ENCODE peak calls at places on chromosomes 1 and 21, in nine cellular contexts. S is fibroblast of pulmonary artery, X is heart left ventricle, C is tibial nerve, F is BE2C, U is astrocyte of the cerebellum, P is lower leg skin, K is OCI-LY7, M is fibroblast of mammary gland. Q is an unnamed sample.

GRCh38 chr1:246703581-246703980 is 20.6 kb upstream of the SCCPDH start:
- DNase-seq in S (no peak), X (no peak), C (no peak), F (no peak), U (no peak), P (no peak), K (no peak), M (no peak), Q (no peak)

GRCh38 chr1:91021686-91022517 is at the start of gene ZNF644:
- DNase-seq in S (peak), X (peak), C (peak), F (peak), U (peak), P (peak), K (peak), M (peak), Q (peak)

GRCh38 chr1:241847796-241848668 is at the start of gene EXO1:
- DNase-seq in S (peak), X (peak), C (peak), F (peak), U (peak), P (peak), K (peak), M (peak), Q (peak)

GRCh38 chr1:89881415-89882058 is 60.7 kb downstream of the LRRC8D start:
- DNase-seq in S (no peak), X (no peak), C (no peak), F (peak), U (no peak), P (no peak), K (no peak), M (no peak), Q (no peak)

GRCh38 chr1:178513278-178513983 is 522 bp downstream of the TEX35 start:
- DNase-seq in S (peak), X (no peak), C (no peak), F (no peak), U (no peak), P (no peak), K (no peak), M (peak), Q (no peak)

GRCh38 chr1:206503591-206504362 is 3.6 kb upstream of the RASSF5 start:
- DNase-seq in S (peak), X (peak), C (no peak), F (no peak), U (peak), P (peak), K (no peak), M (peak), Q (peak)

GRCh38 chr1:86517336-86517735 is 29.5 kb upstream of the CLCA4 start:
- DNase-seq in S (no peak), X (no peak), C (no peak), F (no peak), U (no peak), P (no peak), K (no peak), M (no peak), Q (no peak)

GRCh38 chr21:36005018-36005417 is 55.3 kb downstream of the SETD4 start:
- DNase-seq in S (no peak), X (no peak), C (no peak), F (no peak), U (no peak), P (no peak), K (no peak), M (peak), Q (no peak)

GRCh38 chr1:204162498-204163074 is 3.6 kb downstream of the REN start:
- DNase-seq in S (peak), X (peak), C (peak), F (peak), U (peak), P (peak), K (peak), M (peak), Q (peak)

GRCh38 chr1:196773713-196774112 is 927 bp upstream of the CFHR3 start:
- DNase-seq in S (no peak), X (no peak), C (no peak), F (no peak), U (no peak), P (no peak), K (no peak), M (no peak), Q (no peak)

GRCh38 chr1:228102791-228103620 is at the start of gene C1orf35:
- DNase-seq in S (peak), X (peak), C (peak), F (peak), U (peak), P (peak), K (peak), M (peak), Q (peak)

GRCh38 chr1:210396541-210396940 is 67.8 kb downstream of the HHAT start:
- DNase-seq in S (no peak), X (no peak), C (no peak), F (no peak), U (no peak), P (no peak), K (no peak), M (no peak), Q (no peak)

GRCh38 chr1:9293512-9294439 is 1.1 kb downstream of the SPSB1 start:
- DNase-seq in S (peak), X (no peak), C (no peak), F (no peak), U (no peak), P (no peak), K (peak), M (peak), Q (peak)

GRCh38 chr1:229432116-229432461 is 1.8 kb downstream of the ACTA1 start:
- DNase-seq in S (no peak), X (no peak), C (no peak), F (no peak), U (no peak), P (no peak), K (no peak), M (no peak), Q (no peak)

GRCh38 chr1:1165485-1165884 is 8.2 kb upstream of the TTLL10 start:
- DNase-seq in S (no peak), X (no peak), C (no peak), F (no peak), U (no peak), P (no peak), K (no peak), M (no peak), Q (no peak)
- H3K4me3 ChIP-seq in S (no peak), X (no peak), C (no peak), F (no peak), U (no peak), P (no peak), K (no peak), M (no peak), Q (no peak)

DNA sequence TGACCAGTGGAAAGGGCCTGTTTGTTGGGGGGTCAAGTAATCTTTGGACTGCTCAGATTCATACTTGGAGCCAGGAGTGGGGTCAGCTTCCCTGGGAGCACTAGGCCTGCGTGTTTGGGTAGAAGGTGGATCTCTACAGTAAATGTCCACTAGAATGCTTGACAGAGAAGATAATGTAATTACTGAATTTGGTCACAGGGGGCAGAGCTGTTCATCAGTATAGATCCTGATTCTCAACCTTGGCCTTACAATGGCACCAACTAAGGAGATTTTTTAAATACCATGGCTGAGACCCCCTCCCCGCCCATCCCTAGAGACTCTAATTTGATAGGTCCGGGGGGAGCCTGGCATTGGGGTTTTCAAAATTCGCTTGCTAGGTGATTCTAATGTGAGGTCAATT is 217.5 kb upstream of the PLXNA2 start:
- DNase-seq in S (no peak), X (no peak), C (no peak), F (no peak), U (no peak), P (no peak), K (no peak), M (no peak), Q (no peak)
- TF ChIP-seq CTCF in S (peak), X (peak), C (no peak), F (peak), U (peak), P (no peak), K (peak), M (peak), Q (peak)

GRCh38 chr1:190479537-190479936 is 1.9 kb upstream of the BRINP3 start:
- DNase-seq in S (no peak), X (no peak), C (no peak), F (peak), U (no peak), P (no peak), K (no peak), M (no peak), Q (no peak)

GRCh38 chr1:190477687-190478192 is at the start of gene BRINP3:
- DNase-seq in S (no peak), X (no peak), C (no peak), F (no peak), U (no peak), P (no peak), K (no peak), M (no peak), Q (no peak)

GRCh38 chr1:190479028-190479427 is 1.4 kb upstream of the BRINP3 start:
- DNase-seq in S (peak), X (no peak), C (no peak), F (no peak), U (peak), P (no peak), K (no peak), M (no peak), Q (no peak)

GRCh38 chr1:190475394-190476250 is 2.0 kb downstream of the BRINP3 start:
- DNase-seq in S (peak), X (no peak), C (no peak), F (no peak), U (no peak), P (no peak), K (no peak), M (no peak), Q (no peak)

GRCh38 chr1:190478193-190479007 is 736 bp upstream of the BRINP3 start:
- DNase-seq in S (peak), X (no peak), C (no peak), F (peak), U (no peak), P (no peak), K (no peak), M (peak), Q (no peak)
- H3K4me3 ChIP-seq in S (peak), X (peak), C (peak), F (peak), U (peak), P (no peak), K (no peak), M (no peak), Q (peak)

GRCh38 chr1:79875187-79875586 is 868.7 kb upstream of the ADGRL4 start:
- DNase-seq in S (no peak), X (no peak), C (no peak), F (no peak), U (no peak), P (no peak), K (no peak), M (no peak), Q (no peak)

GRCh38 chr1:79877086-79877485 is 870.6 kb upstream of the ADGRL4 start:
- DNase-seq in S (no peak), X (no peak), C (no peak), F (no peak), U (no peak), P (no peak), K (no peak), M (no peak), Q (no peak)

GRCh38 chr1:79874289-79874688 is 867.8 kb upstream of the ADGRL4 start:
- DNase-seq in S (no peak), X (no peak), C (no peak), F (no peak), U (no peak), P (no peak), K (no peak), M (no peak), Q (no peak)
- TF ChIP-seq CTCF in S (no peak), X (no peak), C (no peak), F (no peak), U (peak), P (no peak), K (no peak), M (no peak), Q (no peak)

Q was measured in adrenal gland.